ENCODE peak calls at places on chromosomes 13 and 19, in eight cellular contexts. K is tibial nerve, D is breast epithelium, H is fibroblast of lung, R is ovary, E is tibial artery, W is cardiac muscle cell, G is stomach. T is an unnamed sample.

GRCh38 chr13:32748305-32748704 is 162.1 kb downstream of the PDS5B start:
- DNase-seq in W (no peak), R (no peak), K (no peak), D (no peak), G (no peak), H (no peak), E (no peak), T (no peak)

GRCh38 chr13:51380269-51380668 is 40.8 kb downstream of the SERPINE3 start:
- DNase-seq in R (no peak), W (no peak), K (no peak), H (peak), D (no peak), E (no peak), G (no peak), T (peak)

GRCh38 chr13:98216135-98216565 is 39.1 kb upstream of the RNF113B start:
- DNase-seq in W (peak), K (no peak), E (peak), H (peak), D (no peak), R (peak), G (peak), T (peak)

GRCh38 chr13:46641274-46642081 is 88.5 kb downstream of the LRCH1 start:
- DNase-seq in R (no peak), K (no peak), E (no peak), D (no peak), W (no peak), H (no peak), G (peak), T (peak)

GRCh38 chr13:27919934-27920676 is at the start of gene PDX1:
- DNase-seq in E (no peak), K (no peak), R (no peak), H (no peak), W (peak), D (no peak), G (peak), T (no peak)

GRCh38 chr13:36998624-36999041 is 507 bp downstream of the ALG5 start:
- DNase-seq in H (no peak), G (no peak), W (peak), E (peak), K (no peak), D (no peak), R (no peak), T (no peak)

GRCh38 chr13:78022164-78022877 is 103.7 kb upstream of the EDNRB start:
- DNase-seq in K (peak), E (no peak), D (no peak), G (peak), H (peak), R (no peak), W (no peak), T (peak)

GRCh38 chr19:53982056-53982455 is 9.4 kb upstream of the CACNG6 start:
- DNase-seq in E (no peak), W (peak), R (no peak), G (no peak), D (no peak), K (no peak), H (no peak), T (no peak)

GRCh38 chr13:37995052-37995451 is 125.5 kb upstream of the TRPC4 start:
- DNase-seq in E (no peak), R (no peak), H (peak), K (no peak), G (no peak), W (no peak), D (no peak), T (peak)

GRCh38 chr19:10603084-10603872 is 16.2 kb upstream of the AP1M2 start:
- DNase-seq in H (no peak), G (peak), D (peak), R (peak), W (peak), K (no peak), E (peak), T (no peak)

GRCh38 chr13:78700121-78700910 is 41.4 kb upstream of the OBI1 start:
- DNase-seq in H (peak), W (no peak), G (no peak), R (no peak), K (no peak), E (no peak), D (no peak), T (peak)

GRCh38 chr13:73334459-73334858 is 275.7 kb downstream of the KLF5 start:
- DNase-seq in G (no peak), R (no peak), D (no peak), W (no peak), K (no peak), E (no peak), H (no peak), T (no peak)

GRCh38 chr13:61084983-61085382 is 330.7 kb downstream of the PCDH20 start:
- DNase-seq in D (no peak), H (peak), W (no peak), K (no peak), G (no peak), R (no peak), E (no peak), T (peak)

GRCh38 chr19:58395220-58395978 is at the start of gene RNF225:
- DNase-seq in D (peak), G (no peak), H (no peak), K (no peak), E (no peak), R (no peak), W (no peak), T (no peak)

GRCh38 chr19:10654610-10655456 is 687 bp downstream of the ILF3 start:
- DNase-seq in K (no peak), D (peak), G (peak), R (peak), E (peak), H (no peak), W (peak), T (no peak)

GRCh38 chr13:19052931-19053330 is 128.7 kb downstream of the TUBA3C start:
- DNase-seq in E (no peak), D (no peak), R (no peak), K (no peak), W (no peak), G (no peak), H (no peak), T (no peak)

GRCh38 chr19:50494186-50495019 is 16.6 kb downstream of the JOSD2 start:
- DNase-seq in R (no peak), E (no peak), W (peak), K (no peak), D (no peak), H (no peak), G (no peak), T (no peak)

GRCh38 chr13:37179646-37180045 is 74.2 kb upstream of the CSNK1A1L start:
- DNase-seq in H (no peak), G (no peak), E (no peak), W (no peak), D (no peak), K (no peak), R (no peak), T (no peak)

GRCh38 chr19:10352764-10353671 is 13.6 kb upstream of the ICAM3 start:
- DNase-seq in E (peak), H (peak), R (peak), G (no peak), W (peak), D (no peak), K (peak), T (no peak)

GRCh38 chr13:93982189-93982918 is 497.1 kb downstream of the DCT start:
- DNase-seq in D (no peak), E (no peak), G (no peak), H (no peak), W (no peak), R (no peak), K (no peak), T (peak)

GRCh38 chr19:58228584-58229254 is at the start of gene ZNF544:
- DNase-seq in K (peak), D (peak), W (peak), R (peak), H (peak), E (peak), G (peak), T (peak)

GRCh38 chr19:45865269-45865948 is 1.3 kb downstream of the FOXA3 start:
- DNase-seq in R (no peak), E (no peak), H (no peak), G (peak), K (no peak), D (no peak), W (no peak), T (no peak)

GRCh38 chr13:91356919-91357612 is 9.6 kb downstream of the MIR17HG start:
- DNase-seq in W (no peak), R (no peak), D (no peak), K (no peak), G (no peak), H (no peak), E (no peak), T (no peak)

GRCh38 chr19:20471441-20471840 is 94.1 kb downstream of the ZNF737 start:
- DNase-seq in G (no peak), D (no peak), R (no peak), W (no peak), H (no peak), E (no peak), K (no peak), T (no peak)

GRCh38 chr19:11091343-11092153 is 2.3 kb downstream of the LDLR start:
- DNase-seq in D (peak), G (peak), W (no peak), H (peak), R (peak), K (no peak), E (peak), T (peak)

GRCh38 chr13:40120781-40121180 is 465.3 kb downstream of the COG6 start:
- DNase-seq in G (no peak), W (no peak), E (no peak), H (peak), D (no peak), R (no peak), K (no peak), T (no peak)

GRCh38 chr19:1471514-1472107 is 7.4 kb downstream of the C19orf25 start:
- DNase-seq in H (no peak), D (no peak), G (no peak), R (no peak), E (no peak), K (no peak), W (no peak), T (no peak)

GRCh38 chr19:8238251-8238650 is 29.1 kb downstream of the CERS4 start:
- DNase-seq in W (peak), D (peak), H (no peak), R (no peak), K (no peak), E (no peak), G (no peak), T (no peak)

DNA sequence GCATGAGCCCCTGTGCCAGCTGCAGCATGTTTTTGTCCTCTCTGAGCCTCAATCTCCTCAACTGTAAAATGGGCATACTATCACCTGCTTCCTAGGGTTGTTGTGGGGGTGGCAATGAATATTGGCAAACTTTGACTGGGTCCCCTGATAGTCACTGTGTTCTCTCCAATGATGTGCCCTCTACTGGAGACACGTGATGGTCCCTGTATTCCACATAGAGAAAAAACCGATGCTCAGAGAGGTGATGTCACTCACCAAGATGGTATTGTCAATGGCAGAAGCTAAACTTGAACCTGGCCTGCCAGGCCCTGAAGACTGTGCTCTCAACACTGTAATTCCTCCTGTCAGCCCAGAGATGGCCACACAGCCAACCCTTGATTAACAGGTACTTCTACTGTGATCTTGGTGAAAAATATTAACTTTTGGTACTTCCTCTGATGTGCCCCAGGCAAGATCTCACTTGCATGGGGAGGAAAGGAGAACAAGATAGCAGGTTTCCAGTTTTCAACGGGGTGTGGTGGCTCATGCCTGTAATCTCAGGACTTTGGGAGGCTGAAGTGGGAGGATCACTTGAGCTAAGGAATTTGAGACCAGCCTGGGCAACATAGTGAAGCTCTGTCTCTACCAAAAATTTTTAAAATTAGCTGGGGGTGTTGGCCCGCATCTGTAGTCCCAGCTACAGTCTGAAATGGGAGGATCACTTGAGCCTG is 3.6 kb downstream of the CEACAM20 start:
- DNase-seq in D (no peak), R (no peak), E (no peak), H (no peak), G (no peak), K (no peak), W (no peak), T (no peak)
- TF ChIP-seq CTCF in D (no peak), R (no peak), E (no peak), H (no peak), G (no peak), K (no peak), W (no peak), T (no peak)

DNA sequence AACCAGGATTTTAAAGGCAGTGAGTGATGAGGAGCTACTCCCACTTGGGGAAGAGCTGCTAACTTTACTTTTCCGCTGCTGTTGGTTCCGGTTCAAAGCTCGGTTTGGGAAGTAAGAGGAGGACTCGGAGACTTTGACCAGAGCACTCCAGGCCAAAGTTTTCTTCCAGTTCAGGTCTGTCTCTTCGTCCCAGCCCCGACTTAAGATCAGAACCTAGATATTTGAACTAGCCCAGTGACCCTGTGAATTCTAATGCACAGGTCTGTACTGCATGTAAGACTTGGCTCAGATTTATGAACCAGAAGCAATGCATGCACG is 2.0 kb downstream of the COL4A2 start:
- DNase-seq in W (no peak), K (no peak), R (no peak), H (no peak), E (peak), G (no peak), D (no peak), T (no peak)
- H3K4me3 ChIP-seq in W (peak), K (peak), R (peak), H (peak), E (peak), G (peak), D (peak), T (peak)

GRCh38 chr19:17073869-17074627 is 1.2 kb downstream of the HAUS8 start:
- DNase-seq in E (no peak), H (no peak), R (no peak), W (no peak), G (no peak), K (no peak), D (no peak), T (no peak)
- TF ChIP-seq CTCF in E (no peak), H (no peak), R (no peak), W (no peak), G (no peak), K (no peak), D (no peak), T (no peak)

GRCh38 chr19:12314553-12314952 is 18.9 kb downstream of the ZNF563 start:
- DNase-seq in H (no peak), R (no peak), W (no peak), G (peak), D (no peak), K (no peak), E (no peak), T (no peak)
- H3K4me3 ChIP-seq in H (no peak), R (no peak), W (no peak), G (no peak), D (no peak), K (no peak), E (no peak), T (no peak)

GRCh38 chr13:96824110-96824509 is 170.2 kb downstream of the OXGR1 start:
- DNase-seq in E (no peak), K (no peak), D (no peak), W (no peak), H (no peak), G (no peak), R (no peak), T (no peak)

GRCh38 chr13:96821381-96821780 is 172.9 kb downstream of the OXGR1 start:
- DNase-seq in D (no peak), H (peak), W (no peak), G (no peak), R (no peak), E (no peak), K (no peak), T (peak)

GRCh38 chr13:96821971-96822370 is 172.3 kb downstream of the OXGR1 start:
- DNase-seq in H (no peak), G (no peak), E (no peak), R (no peak), K (no peak), D (no peak), W (no peak), T (no peak)

GRCh38 chr13:96819375-96819774 is 174.9 kb downstream of the OXGR1 start:
- DNase-seq in E (no peak), D (no peak), H (no peak), R (no peak), G (no peak), W (no peak), K (no peak), T (no peak)

GRCh38 chr13:96822900-96823299 is 171.4 kb downstream of the OXGR1 start:
- DNase-seq in W (peak), K (no peak), D (no peak), E (no peak), H (peak), R (no peak), G (peak), T (no peak)
- TF ChIP-seq CTCF in W (peak), K (no peak), D (no peak), E (peak), H (no peak), R (no peak), G (peak), T (peak)

GRCh38 chr13:112967666-112968379 is 1.2 kb upstream of the MCF2L start:
- DNase-seq in D (no peak), K (no peak), G (no peak), W (no peak), E (peak), R (no peak), H (no peak), T (no peak)
- H3K4me3 ChIP-seq in D (peak), K (no peak), G (peak), W (peak), E (no peak), R (no peak), H (no peak), T (no peak)

GRCh38 chr13:54536112-54536511 is 1507.5 kb downstream of the OLFM4 start:
- DNase-seq in H (no peak), K (no peak), D (no peak), E (no peak), G (no peak), R (no peak), W (peak), T (no peak)
- TF ChIP-seq CTCF in H (no peak), K (no peak), D (no peak), E (no peak), G (no peak), R (no peak), W (no peak), T (no peak)

GRCh38 chr13:110387451-110388140 is 80.5 kb downstream of the COL4A2 start:
- DNase-seq in H (peak), D (peak), G (no peak), W (no peak), E (peak), K (no peak), R (peak), T (peak)

GRCh38 chr13:110392510-110393233 is 85.6 kb downstream of the COL4A2 start:
- DNase-seq in D (no peak), W (no peak), E (no peak), R (no peak), G (no peak), K (no peak), H (peak), T (peak)

GRCh38 chr13:110390572-110390971 is 83.5 kb downstream of the COL4A2 start:
- DNase-seq in K (no peak), W (no peak), E (no peak), D (no peak), G (no peak), R (no peak), H (peak), T (peak)

GRCh38 chr13:110391273-110391672 is 84.2 kb downstream of the COL4A2 start:
- DNase-seq in H (peak), D (no peak), K (no peak), W (no peak), G (no peak), E (no peak), R (no peak), T (peak)

GRCh38 chr13:110388141-110388943 is 81.3 kb downstream of the COL4A2 start:
- DNase-seq in W (no peak), E (peak), K (no peak), H (peak), R (peak), D (peak), G (no peak), T (peak)
- H3K4me3 ChIP-seq in W (no peak), E (peak), K (no peak), H (peak), R (peak), D (peak), G (no peak), T (no peak)

T was measured in astrocyte of the spinal cord.